ENCODE peak calls at places on chromosome 2, in five cellular contexts. C, M, Y, Q and Z are unnamed samples.

GRCh38 chr2:54809814-54810213 is 86.4 kb downstream of the EML6 start:
- DNase-seq in C (no peak), M (peak), Y (peak), Q (peak), Z (peak)

GRCh38 chr2:239881561-239882320 is 143.4 kb downstream of the NDUFA10 start:
- DNase-seq in Q (peak), C (no peak), M (peak), Y (peak), Z (peak)

GRCh38 chr2:109415460-109416004 is 198.2 kb downstream of the SEPTIN10 start:
- DNase-seq in Q (no peak), M (no peak), Y (no peak), C (no peak), Z (no peak)

GRCh38 chr2:239876241-239876947 is 148.7 kb downstream of the NDUFA10 start:
- DNase-seq in C (no peak), Y (no peak), Q (no peak), M (no peak), Z (no peak)

GRCh38 chr2:154603682-154604081 is 94.8 kb upstream of the KCNJ3 start:
- DNase-seq in C (no peak), M (no peak), Q (no peak), Y (no peak), Z (no peak)

GRCh38 chr2:241739651-241740050 is 5.2 kb downstream of the D2HGDH start:
- DNase-seq in Y (peak), C (no peak), M (no peak), Q (no peak), Z (peak)

GRCh38 chr2:12116228-12116750 is 369.9 kb downstream of the LPIN1 start:
- DNase-seq in Q (no peak), C (peak), Y (no peak), M (no peak), Z (no peak)

GRCh38 chr2:3535794-3536681 is 16.7 kb upstream of the ADI1 start:
- DNase-seq in Y (peak), M (peak), Q (peak), C (no peak), Z (peak)

GRCh38 chr2:240840435-240841060 is 20.5 kb upstream of the KIF1A start:
- DNase-seq in Q (peak), Y (peak), C (peak), M (peak), Z (peak)

GRCh38 chr2:187873132-187873531 is 318.9 kb upstream of the TFPI start:
- DNase-seq in Y (no peak), C (no peak), Q (no peak), M (no peak), Z (no peak)

GRCh38 chr2:151262629-151263028 is 966 bp upstream of the RBM43 start:
- DNase-seq in Y (no peak), Q (no peak), C (no peak), M (no peak), Z (no peak)

GRCh38 chr2:144524190-144524957 is 4.5 kb upstream of the ZEB2 start:
- DNase-seq in M (peak), Y (no peak), C (peak), Q (peak), Z (no peak)

GRCh38 chr2:203706403-203706802 is at the start of gene CD28:
- DNase-seq in C (no peak), Q (no peak), Y (no peak), M (no peak), Z (no peak)

GRCh38 chr2:84959045-84959493 is 11.9 kb upstream of the KCMF1 start:
- DNase-seq in Y (peak), Q (peak), M (peak), C (no peak), Z (peak)